ENCODE peak calls at places on chromosome 7, in eight cellular contexts. One of them, this sample, is unnamed.

GRCh38 chr7:37081436-37081835 is 357.1 kb upstream of the AOAH start:
- DNase-seq in activated CD4-positive, alpha-beta T cell treated with anti-CD3 and anti-CD28 coated beads, Interleukin-2, amount 10 ng/mL, durations not matched to agents 24 days and 14 days: no peak
- DNase-seq in Daoy: peak
- DNase-seq in left ventricle myocardium inferior: no peak
- DNase-seq in mammary epithelial cell: peak
- DNase-seq in HT1080: no peak
- DNase-seq in NCI-H1105: peak
- DNase-seq in mesendoderm: no peak
- DNase-seq in this sample: no peak

GRCh38 chr7:93902777-93903423 is 3.5 kb upstream of the GNGT1 start:
- DNase-seq in left ventricle myocardium inferior: no peak
- DNase-seq in mammary epithelial cell: no peak
- DNase-seq in Daoy: peak
- DNase-seq in mesendoderm: peak
- DNase-seq in NCI-H1105: peak
- DNase-seq in activated CD4-positive, alpha-beta T cell treated with anti-CD3 and anti-CD28 coated beads, Interleukin-2, amount 10 ng/mL, durations not matched to agents 24 days and 14 days: peak
- DNase-seq in HT1080: peak
- DNase-seq in this sample: no peak

GRCh38 chr7:27923308-27923980 is 183.5 kb downstream of the TAX1BP1 start:
- DNase-seq in Daoy: no peak
- DNase-seq in NCI-H1105: no peak
- DNase-seq in HT1080: no peak
- DNase-seq in mammary epithelial cell: no peak
- DNase-seq in mesendoderm: no peak
- DNase-seq in left ventricle myocardium inferior: peak
- DNase-seq in activated CD4-positive, alpha-beta T cell treated with anti-CD3 and anti-CD28 coated beads, Interleukin-2, amount 10 ng/mL, durations not matched to agents 24 days and 14 days: no peak
- DNase-seq in this sample: no peak

GRCh38 chr7:92778972-92779371 is 57.4 kb downstream of the CDK6 start:
- DNase-seq in mesendoderm: no peak
- DNase-seq in mammary epithelial cell: peak
- DNase-seq in NCI-H1105: no peak
- DNase-seq in HT1080: no peak
- DNase-seq in left ventricle myocardium inferior: no peak
- DNase-seq in Daoy: peak
- DNase-seq in activated CD4-positive, alpha-beta T cell treated with anti-CD3 and anti-CD28 coated beads, Interleukin-2, amount 10 ng/mL, durations not matched to agents 24 days and 14 days: no peak
- DNase-seq in this sample: no peak

GRCh38 chr7:20532841-20533240 is 82.6 kb upstream of the ABCB5 start:
- DNase-seq in NCI-H1105: no peak
- DNase-seq in mammary epithelial cell: peak
- DNase-seq in HT1080: peak
- DNase-seq in mesendoderm: no peak
- DNase-seq in left ventricle myocardium inferior: no peak
- DNase-seq in Daoy: peak
- DNase-seq in activated CD4-positive, alpha-beta T cell treated with anti-CD3 and anti-CD28 coated beads, Interleukin-2, amount 10 ng/mL, durations not matched to agents 24 days and 14 days: no peak
- DNase-seq in this sample: no peak

GRCh38 chr7:24824400-24824799 is 67.1 kb upstream of the GSDME start:
- DNase-seq in HT1080: no peak
- DNase-seq in activated CD4-positive, alpha-beta T cell treated with anti-CD3 and anti-CD28 coated beads, Interleukin-2, amount 10 ng/mL, durations not matched to agents 24 days and 14 days: no peak
- DNase-seq in NCI-H1105: no peak
- DNase-seq in mesendoderm: no peak
- DNase-seq in mammary epithelial cell: no peak
- DNase-seq in Daoy: no peak
- DNase-seq in left ventricle myocardium inferior: no peak
- DNase-seq in this sample: no peak

GRCh38 chr7:50446542-50446960 is 3.6 kb downstream of the FIGNL1 start:
- DNase-seq in left ventricle myocardium inferior: no peak
- DNase-seq in HT1080: peak
- DNase-seq in activated CD4-positive, alpha-beta T cell treated with anti-CD3 and anti-CD28 coated beads, Interleukin-2, amount 10 ng/mL, durations not matched to agents 24 days and 14 days: no peak
- DNase-seq in mammary epithelial cell: peak
- DNase-seq in mesendoderm: peak
- DNase-seq in NCI-H1105: no peak
- DNase-seq in Daoy: peak
- DNase-seq in this sample: no peak

GRCh38 chr7:44325181-44325671 is at the start of gene CAMK2B:
- DNase-seq in mammary epithelial cell: no peak
- DNase-seq in HT1080: no peak
- DNase-seq in Daoy: no peak
- DNase-seq in activated CD4-positive, alpha-beta T cell treated with anti-CD3 and anti-CD28 coated beads, Interleukin-2, amount 10 ng/mL, durations not matched to agents 24 days and 14 days: peak
- DNase-seq in left ventricle myocardium inferior: no peak
- DNase-seq in NCI-H1105: no peak
- DNase-seq in mesendoderm: no peak
- DNase-seq in this sample: no peak

GRCh38 chr7:6234384-6234783 is 38.0 kb downstream of the CYTH3 start:
- DNase-seq in NCI-H1105: no peak
- DNase-seq in HT1080: no peak
- DNase-seq in mesendoderm: no peak
- DNase-seq in Daoy: no peak
- DNase-seq in left ventricle myocardium inferior: no peak
- DNase-seq in activated CD4-positive, alpha-beta T cell treated with anti-CD3 and anti-CD28 coated beads, Interleukin-2, amount 10 ng/mL, durations not matched to agents 24 days and 14 days: no peak
- DNase-seq in mammary epithelial cell: no peak
- DNase-seq in this sample: no peak

GRCh38 chr7:139328375-139328774 is 12.8 kb upstream of the FMC1 start:
- DNase-seq in Daoy: peak
- DNase-seq in activated CD4-positive, alpha-beta T cell treated with anti-CD3 and anti-CD28 coated beads, Interleukin-2, amount 10 ng/mL, durations not matched to agents 24 days and 14 days: no peak
- DNase-seq in HT1080: peak
- DNase-seq in NCI-H1105: no peak
- DNase-seq in mesendoderm: no peak
- DNase-seq in mammary epithelial cell: peak
- DNase-seq in left ventricle myocardium inferior: no peak
- DNase-seq in this sample: no peak

GRCh38 chr7:100452513-100452912 is 11.5 kb downstream of the SPACDR start:
- DNase-seq in mammary epithelial cell: no peak
- DNase-seq in left ventricle myocardium inferior: no peak
- DNase-seq in mesendoderm: no peak
- DNase-seq in NCI-H1105: no peak
- DNase-seq in activated CD4-positive, alpha-beta T cell treated with anti-CD3 and anti-CD28 coated beads, Interleukin-2, amount 10 ng/mL, durations not matched to agents 24 days and 14 days: no peak
- DNase-seq in HT1080: no peak
- DNase-seq in Daoy: no peak
- DNase-seq in this sample: no peak

GRCh38 chr7:2800923-2801682 is 43.0 kb downstream of the GNA12 start:
- DNase-seq in activated CD4-positive, alpha-beta T cell treated with anti-CD3 and anti-CD28 coated beads, Interleukin-2, amount 10 ng/mL, durations not matched to agents 24 days and 14 days: no peak
- DNase-seq in left ventricle myocardium inferior: peak
- DNase-seq in mammary epithelial cell: peak
- DNase-seq in NCI-H1105: no peak
- DNase-seq in Daoy: peak
- DNase-seq in mesendoderm: no peak
- DNase-seq in HT1080: no peak
- DNase-seq in this sample: no peak

GRCh38 chr7:31883761-31884164 is 186.4 kb downstream of the PDE1C start:
- DNase-seq in activated CD4-positive, alpha-beta T cell treated with anti-CD3 and anti-CD28 coated beads, Interleukin-2, amount 10 ng/mL, durations not matched to agents 24 days and 14 days: no peak
- DNase-seq in mammary epithelial cell: peak
- DNase-seq in mesendoderm: no peak
- DNase-seq in NCI-H1105: no peak
- DNase-seq in left ventricle myocardium inferior: no peak
- DNase-seq in Daoy: peak
- DNase-seq in HT1080: peak
- DNase-seq in this sample: no peak

GRCh38 chr7:89914673-89915072 is 239.6 kb upstream of the STEAP1 start:
- DNase-seq in HT1080: no peak
- DNase-seq in mammary epithelial cell: no peak
- DNase-seq in left ventricle myocardium inferior: no peak
- DNase-seq in activated CD4-positive, alpha-beta T cell treated with anti-CD3 and anti-CD28 coated beads, Interleukin-2, amount 10 ng/mL, durations not matched to agents 24 days and 14 days: no peak
- DNase-seq in Daoy: no peak
- DNase-seq in mesendoderm: peak
- DNase-seq in NCI-H1105: no peak
- DNase-seq in this sample: no peak

GRCh38 chr7:117458977-117459583 is 20.7 kb upstream of the CFTR start:
- DNase-seq in mesendoderm: peak
- DNase-seq in Daoy: no peak
- DNase-seq in activated CD4-positive, alpha-beta T cell treated with anti-CD3 and anti-CD28 coated beads, Interleukin-2, amount 10 ng/mL, durations not matched to agents 24 days and 14 days: no peak
- DNase-seq in left ventricle myocardium inferior: no peak
- DNase-seq in NCI-H1105: peak
- DNase-seq in mammary epithelial cell: no peak
- DNase-seq in HT1080: peak
- DNase-seq in this sample: no peak

GRCh38 chr7:130831817-130832481 is 97.9 kb upstream of the KLF14 start:
- DNase-seq in HT1080: no peak
- DNase-seq in activated CD4-positive, alpha-beta T cell treated with anti-CD3 and anti-CD28 coated beads, Interleukin-2, amount 10 ng/mL, durations not matched to agents 24 days and 14 days: peak
- DNase-seq in NCI-H1105: peak
- DNase-seq in mammary epithelial cell: no peak
- DNase-seq in mesendoderm: peak
- DNase-seq in Daoy: peak
- DNase-seq in left ventricle myocardium inferior: no peak
- DNase-seq in this sample: peak

GRCh38 chr7:78734626-78735025 is 718.8 kb downstream of the MAGI2 start:
- DNase-seq in Daoy: no peak
- DNase-seq in left ventricle myocardium inferior: no peak
- DNase-seq in mammary epithelial cell: peak
- DNase-seq in NCI-H1105: no peak
- DNase-seq in HT1080: peak
- DNase-seq in activated CD4-positive, alpha-beta T cell treated with anti-CD3 and anti-CD28 coated beads, Interleukin-2, amount 10 ng/mL, durations not matched to agents 24 days and 14 days: no peak
- DNase-seq in mesendoderm: no peak
- DNase-seq in this sample: no peak

GRCh38 chr7:73966062-73966940 is 61.7 kb upstream of the ELN start:
- DNase-seq in mammary epithelial cell: peak
- DNase-seq in HT1080: no peak
- DNase-seq in Daoy: no peak
- DNase-seq in left ventricle myocardium inferior: no peak
- DNase-seq in activated CD4-positive, alpha-beta T cell treated with anti-CD3 and anti-CD28 coated beads, Interleukin-2, amount 10 ng/mL, durations not matched to agents 24 days and 14 days: no peak
- DNase-seq in NCI-H1105: no peak
- DNase-seq in mesendoderm: no peak
- DNase-seq in this sample: no peak

GRCh38 chr7:130853503-130854279 is 119.7 kb upstream of the KLF14 start:
- DNase-seq in left ventricle myocardium inferior: no peak
- DNase-seq in mesendoderm: no peak
- DNase-seq in NCI-H1105: no peak
- DNase-seq in HT1080: peak
- DNase-seq in Daoy: peak
- DNase-seq in mammary epithelial cell: peak
- DNase-seq in activated CD4-positive, alpha-beta T cell treated with anti-CD3 and anti-CD28 coated beads, Interleukin-2, amount 10 ng/mL, durations not matched to agents 24 days and 14 days: no peak
- DNase-seq in this sample: no peak